ENCODE peak calls at places on chromosome 3, in four cellular contexts. G is pancreas, V is T-helper 2 cell, A is cardiac muscle cell. W is an unnamed sample.

GRCh38 chr3:136802481-136802996 is 16.4 kb upstream of the SLC35G2 start:
- DNase-seq in G (no peak), V (no peak), A (peak), W (no peak)

GRCh38 chr3:179071569-179072397 is at the start of gene ZMAT3:
- DNase-seq in G (peak), V (peak), A (peak), W (peak)

GRCh38 chr3:87625911-87626310 is 349.5 kb upstream of the POU1F1 start:
- DNase-seq in G (no peak), V (no peak), A (no peak), W (no peak)

GRCh38 chr3:197216169-197216860 is 82.1 kb downstream of the DLG1 start:
- DNase-seq in G (no peak), V (no peak), A (no peak), W (peak)

GRCh38 chr3:188974856-188975611 is 196.7 kb upstream of the TPRG1 start:
- DNase-seq in G (no peak), V (no peak), A (no peak), W (no peak)

GRCh38 chr3:120568624-120569023 is 27.5 kb upstream of the NDUFB4 start:
- DNase-seq in G (no peak), V (no peak), A (no peak), W (no peak)

GRCh38 chr3:31356941-31357340 is 175.8 kb upstream of the STT3B start:
- DNase-seq in G (no peak), V (no peak), A (no peak), W (no peak)

GRCh38 chr3:10352146-10352911 is 31.4 kb upstream of the SEC13 start:
- DNase-seq in G (no peak), V (no peak), A (no peak), W (peak)

GRCh38 chr3:188126271-188126670 is 27.7 kb upstream of the LPP start:
- DNase-seq in G (no peak), V (no peak), A (no peak), W (no peak)

GRCh38 chr3:160226026-160226739 is 961 bp downstream of the C3orf80 start:
- DNase-seq in G (no peak), V (no peak), A (peak), W (no peak)

GRCh38 chr3:67462185-67462584 is 192.2 kb downstream of the SUCLG2 start:
- DNase-seq in G (no peak), V (no peak), A (no peak), W (no peak)

GRCh38 chr3:114389156-114389555 is 95.3 kb downstream of the TIGIT start:
- DNase-seq in G (no peak), V (no peak), A (no peak), W (no peak)

GRCh38 chr3:43181202-43181910 is 75.5 kb upstream of the POMGNT2 start:
- DNase-seq in G (no peak), V (no peak), A (no peak), W (no peak)

GRCh38 chr3:75042941-75043340 is 428.5 kb upstream of the CNTN3 start:
- DNase-seq in G (no peak), V (no peak), A (no peak), W (no peak)

GRCh38 chr3:186931487-186932280 is 1.4 kb downstream of the ST6GAL1 start:
- DNase-seq in G (peak), V (peak), A (peak), W (no peak)

GRCh38 chr3:43165786-43166185 is 59.9 kb upstream of the POMGNT2 start:
- DNase-seq in G (no peak), V (no peak), A (no peak), W (no peak)

GRCh38 chr3:173653781-173654180 is 256.2 kb downstream of the NLGN1 start:
- DNase-seq in G (no peak), V (no peak), A (no peak), W (no peak)

W was measured in A549.